ENCODE peak calls at places on chromosomes 11 and 22, in four cellular contexts. One of them, this sample, is unnamed.

GRCh38 chr11:8098361-8098760 is 17.4 kb downstream of the TUB start:
- DNase-seq in GM12891: no peak
- DNase-seq in neural crest cell: no peak
- DNase-seq in cardiac muscle cell: peak; percentile 15
- DNase-seq in this sample: no peak

GRCh38 chr11:120953230-120953558 is 70.7 kb upstream of the TBCEL start:
- DNase-seq in neural crest cell: no peak
- DNase-seq in cardiac muscle cell: no peak
- DNase-seq in GM12891: no peak
- DNase-seq in this sample: no peak

GRCh38 chr22:24540470-24540869 is 14.5 kb downstream of the GUCD1 start:
- DNase-seq in cardiac muscle cell: no peak
- DNase-seq in neural crest cell: no peak
- DNase-seq in GM12891: no peak
- DNase-seq in this sample: no peak

GRCh38 chr11:46003647-46004046 is 81.2 kb downstream of the LARGE2 start:
- DNase-seq in GM12891: no peak
- DNase-seq in cardiac muscle cell: peak; percentile 74
- DNase-seq in neural crest cell: no peak
- DNase-seq in this sample: no peak

GRCh38 chr11:267491-267994 is 10.7 kb upstream of the NLRP6 start:
- DNase-seq in GM12891: no peak
- DNase-seq in cardiac muscle cell: no peak
- DNase-seq in neural crest cell: no peak
- DNase-seq in this sample: no peak

GRCh38 chr11:102408339-102408738 is 44.2 kb downstream of the TMEM123 start:
- DNase-seq in GM12891: no peak
- DNase-seq in neural crest cell: no peak
- DNase-seq in cardiac muscle cell: no peak
- DNase-seq in this sample: no peak

GRCh38 chr11:67606150-67606476 is 623 bp upstream of the NDUFV1 start:
- DNase-seq in neural crest cell: no peak
- DNase-seq in cardiac muscle cell: peak; percentile 25
- DNase-seq in GM12891: no peak
- DNase-seq in this sample: no peak

GRCh38 chr11:36243641-36244040 is 45.6 kb downstream of the COMMD9 start:
- DNase-seq in cardiac muscle cell: peak; percentile 35
- DNase-seq in neural crest cell: no peak
- DNase-seq in GM12891: no peak
- DNase-seq in this sample: no peak

GRCh38 chr22:47190276-47190956 is 428.0 kb downstream of the TBC1D22A start:
- DNase-seq in neural crest cell: no peak
- DNase-seq in GM12891: no peak
- DNase-seq in cardiac muscle cell: no peak
- DNase-seq in this sample: no peak

GRCh38 chr22:21686634-21687393 is 21.0 kb downstream of the PPIL2 start:
- DNase-seq in cardiac muscle cell: no peak
- DNase-seq in neural crest cell: no peak
- DNase-seq in GM12891: no peak
- DNase-seq in this sample: no peak

GRCh38 chr11:46599340-46600067 is 5.7 kb upstream of the AMBRA1 start:
- DNase-seq in GM12891: no peak
- DNase-seq in neural crest cell: no peak
- DNase-seq in cardiac muscle cell: no peak
- DNase-seq in this sample: no peak

GRCh38 chr11:1197886-1198765 is 24.7 kb upstream of the MUC5B start:
- DNase-seq in GM12891: no peak
- DNase-seq in neural crest cell: no peak
- DNase-seq in cardiac muscle cell: no peak
- DNase-seq in this sample: peak; percentile 34